ENCODE peak calls at places on chromosome 3, in five cellular contexts. I is Peyer's patch; S is CD8-positive, alpha-beta T cell; D is foreskin keratinocyte; M is HFFc6. J is an unnamed sample.

GRCh38 chr3:71785594-71786472 is 885 bp upstream of the PROK2 start:
- DNase-seq in S (no peak), I (no peak), D (no peak), M (no peak), J (no peak)

GRCh38 chr3:132509096-132509495 is 88.0 kb upstream of the ACKR4 start:
- DNase-seq in I (no peak), M (peak), S (no peak), D (peak), J (no peak)

GRCh38 chr3:121552379-121552778 is 6.6 kb upstream of the POLQ start:
- DNase-seq in I (no peak), M (no peak), S (no peak), D (no peak), J (no peak)

GRCh38 chr3:71464613-71465012 is 118.9 kb downstream of the FOXP1 start:
- DNase-seq in D (no peak), I (no peak), S (no peak), M (no peak), J (no peak)

GRCh38 chr3:27728195-27729087 is 6.3 kb upstream of the EOMES start:
- DNase-seq in D (no peak), I (no peak), S (no peak), M (no peak), J (no peak)

GRCh38 chr3:195908439-195909293 is at the start of gene TNK2:
- DNase-seq in D (peak), S (peak), M (no peak), I (peak), J (no peak)

GRCh38 chr3:195889843-195890407 is 18.4 kb downstream of the TNK2 start:
- DNase-seq in I (no peak), M (no peak), S (no peak), D (no peak), J (no peak)

GRCh38 chr3:157329541-157329940 is 107.1 kb upstream of the PTX3 start:
- DNase-seq in S (no peak), D (no peak), M (no peak), I (no peak), J (no peak)

GRCh38 chr3:126155819-126156218 is 24.6 kb downstream of the ALDH1L1 start:
- DNase-seq in M (no peak), S (no peak), I (no peak), D (no peak), J (no peak)

GRCh38 chr3:172513488-172513887 is 9.7 kb downstream of the TNFSF10 start:
- DNase-seq in D (no peak), I (no peak), S (no peak), M (no peak), J (no peak)

GRCh38 chr3:172514678-172515077 is 8.6 kb downstream of the TNFSF10 start:
- DNase-seq in I (no peak), D (no peak), S (no peak), M (no peak), J (no peak)

GRCh38 chr3:172515130-172515918 is 7.9 kb downstream of the TNFSF10 start:
- DNase-seq in I (no peak), M (no peak), S (no peak), D (no peak), J (no peak)

GRCh38 chr3:172511783-172512357 is 11.4 kb downstream of the TNFSF10 start:
- DNase-seq in D (no peak), I (no peak), M (no peak), S (no peak), J (no peak)

DNA sequence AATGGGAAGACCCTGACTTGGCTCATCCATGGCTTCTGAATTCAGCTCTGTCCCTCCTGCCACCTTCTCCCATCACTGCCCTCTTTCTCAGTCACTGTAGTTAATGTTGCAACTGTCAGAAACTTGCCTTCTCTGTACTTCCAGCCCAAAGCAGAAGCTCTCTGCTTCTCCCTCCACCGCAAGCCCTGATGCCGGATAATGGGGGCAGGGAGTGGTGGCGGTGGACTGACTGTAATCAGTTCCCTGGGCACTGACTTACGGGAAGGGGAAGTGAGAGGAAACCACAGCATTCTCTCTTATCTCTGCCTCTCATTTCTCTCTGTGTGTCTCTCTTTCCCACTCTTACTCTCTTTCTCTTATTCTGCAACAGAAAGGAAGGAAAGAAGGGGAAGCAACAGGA is 10.9 kb downstream of the TNFSF10 start:
- DNase-seq in I (peak), S (peak), M (no peak), D (no peak), J (no peak)
- TF ChIP-seq CTCF in I (no peak), S (no peak), M (no peak), D (no peak), J (no peak)

DNA sequence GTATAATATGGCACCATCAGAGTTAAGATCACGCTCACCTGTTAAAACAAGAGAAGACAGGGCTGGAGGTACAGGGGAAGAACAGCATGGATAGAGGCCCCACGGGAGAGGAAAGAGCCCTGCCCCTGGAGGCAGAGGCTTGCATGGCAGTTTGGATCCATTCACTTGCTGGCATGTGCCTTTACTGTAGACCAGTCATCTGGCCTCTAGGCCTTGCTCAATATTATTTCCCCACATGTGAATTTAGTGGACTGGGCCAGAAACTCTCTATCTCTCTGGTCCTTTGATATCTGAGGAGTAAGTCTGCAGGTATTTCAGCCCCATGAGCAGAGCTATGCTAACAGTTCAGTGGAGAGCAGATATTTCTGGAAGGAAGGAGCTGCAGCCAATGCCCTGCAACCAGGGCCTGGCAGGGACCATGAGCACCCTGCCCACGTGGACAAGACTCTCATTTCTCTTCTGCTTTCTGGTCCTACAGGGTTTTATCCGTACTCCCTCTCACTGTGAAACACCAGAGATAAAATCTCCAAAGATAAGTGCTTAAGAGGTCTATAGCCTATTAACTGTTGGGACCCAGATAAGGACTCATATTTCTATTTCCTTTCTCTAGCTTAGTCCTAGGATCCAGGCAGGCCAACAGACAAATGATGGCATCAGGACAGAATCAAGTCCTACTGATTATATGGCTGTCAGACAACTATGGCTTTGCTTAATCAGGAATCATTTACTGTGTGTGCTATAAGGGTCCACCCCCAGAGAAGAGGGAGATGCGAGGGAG is 65.0 kb downstream of the CLDN11 start:
- DNase-seq in M (no peak), I (no peak), D (no peak), S (no peak), J (no peak)
- TF ChIP-seq CTCF in M (peak), I (no peak), D (peak), S (no peak), J (peak)

GRCh38 chr3:30609930-30610701 is 3.7 kb downstream of the TGFBR2 start:
- DNase-seq in S (no peak), D (no peak), M (no peak), I (no peak), J (no peak)
- TF ChIP-seq CTCF in S (no peak), D (no peak), M (no peak), I (no peak), J (no peak)

DNA sequence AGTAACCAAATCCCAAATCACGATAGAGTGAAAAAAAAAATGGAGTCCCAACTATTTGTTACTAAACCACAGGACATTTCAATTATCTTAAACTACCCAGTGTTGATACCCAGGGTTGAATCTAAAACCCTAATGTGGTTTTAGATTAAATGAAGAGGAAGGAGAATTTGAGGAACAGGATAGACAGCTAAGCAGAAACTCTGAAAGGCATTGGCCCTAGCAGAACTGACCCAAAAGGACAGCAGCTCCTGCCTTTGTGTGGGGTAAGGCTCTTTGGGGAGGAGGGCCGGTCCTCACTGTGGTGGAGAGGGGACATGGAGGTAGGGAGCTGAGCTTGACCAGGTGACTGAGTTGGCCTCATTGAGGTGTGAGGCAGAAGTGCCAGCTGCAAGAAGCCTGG is 30.7 kb upstream of the SNRK start:
- DNase-seq in S (no peak), D (no peak), I (no peak), M (no peak), J (no peak)
- TF ChIP-seq CTCF in S (no peak), D (no peak), I (no peak), M (no peak), J (no peak)

GRCh38 chr3:128506721-128507120 is 13.7 kb upstream of the GATA2 start:
- DNase-seq in M (no peak), S (no peak), D (no peak), I (no peak), J (no peak)
- TF ChIP-seq CTCF in M (no peak), S (no peak), D (no peak), I (no peak), J (no peak)

GRCh38 chr3:139978966-139979365 is 44.0 kb downstream of the CLSTN2 start:
- DNase-seq in S (no peak), M (no peak), I (no peak), D (no peak), J (no peak)

GRCh38 chr3:139979991-139980390 is 45.0 kb downstream of the CLSTN2 start:
- DNase-seq in M (no peak), I (no peak), S (no peak), D (no peak), J (no peak)

GRCh38 chr3:139982404-139982803 is 47.4 kb downstream of the CLSTN2 start:
- DNase-seq in S (no peak), M (no peak), I (no peak), D (no peak), J (no peak)
- TF ChIP-seq CTCF in S (no peak), M (peak), I (no peak), D (peak), J (peak)

GRCh38 chr3:197458179-197458707 is 97.5 kb downstream of the BDH1 start:
- DNase-seq in D (peak), M (no peak), I (peak), S (no peak), J (no peak)
- TF ChIP-seq CTCF in D (peak), M (peak), I (peak), S (no peak), J (peak)

DNA sequence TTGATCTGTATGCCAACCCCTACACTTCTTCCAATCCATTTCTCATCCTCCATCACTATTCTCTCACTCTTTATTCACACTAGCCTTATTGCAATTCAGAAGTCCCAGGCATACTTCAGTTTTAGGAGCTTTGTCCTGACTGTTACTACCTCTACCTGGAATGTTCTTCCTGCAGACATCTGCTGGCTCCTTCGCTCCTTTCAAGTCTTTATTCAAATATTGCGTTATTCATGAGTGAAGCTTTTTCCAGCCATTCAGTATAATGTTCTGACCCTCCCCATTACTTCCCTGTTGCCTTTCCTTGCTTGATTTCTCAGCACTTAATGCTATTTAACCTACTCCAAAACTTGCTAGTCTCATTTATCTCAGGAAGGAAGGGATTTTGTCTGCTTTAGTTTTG is 9.1 kb downstream of the ATP11B start:
- DNase-seq in S (no peak), D (peak), M (no peak), I (no peak), J (no peak)
- TF ChIP-seq CTCF in S (no peak), D (no peak), M (no peak), I (no peak), J (no peak)

DNA sequence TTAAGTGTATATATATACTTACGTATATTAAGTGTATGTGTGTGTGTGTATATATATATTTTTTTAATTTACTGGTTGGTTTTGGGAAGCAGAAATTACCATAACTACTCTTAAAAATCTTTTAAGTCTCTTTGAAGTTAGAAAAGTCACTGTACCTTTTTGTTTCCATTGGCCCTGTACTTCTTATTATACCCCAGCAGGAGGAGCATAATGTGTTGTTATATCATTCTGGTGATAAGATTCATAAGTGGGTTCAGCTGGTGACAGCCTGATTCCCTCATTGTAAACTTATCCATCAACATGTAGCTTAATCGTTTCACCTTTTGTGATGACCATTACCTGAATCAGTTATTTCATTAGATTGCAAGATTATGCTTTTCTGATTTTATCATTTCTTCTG is 30.8 kb downstream of the MLH1 start:
- DNase-seq in I (no peak), M (no peak), S (no peak), D (no peak), J (no peak)
- TF ChIP-seq CTCF in I (peak), M (peak), S (peak), D (peak), J (peak)

GRCh38 chr3:161890147-161890625 is 393.6 kb downstream of the OTOL1 start:
- DNase-seq in S (no peak), I (no peak), M (peak), D (peak), J (peak)
- TF ChIP-seq CTCF in S (no peak), I (no peak), M (no peak), D (no peak), J (no peak)